ENCODE peak calls at places on chromosomes 13 and 19, in seven cellular contexts. One of them, this sample, is unnamed.

GRCh38 chr13:80529734-80530133 is 188.8 kb upstream of the SPRY2 start:
- DNase-seq in tibial artery: no peak
- DNase-seq in neuronal stem cell: no peak
- DNase-seq in upper lobe of right lung: no peak
- DNase-seq in cardiac muscle cell: no peak
- DNase-seq in CD8-positive, alpha-beta memory T cell: no peak
- DNase-seq in naive thymus-derived CD4-positive, alpha-beta T cell: no peak
- DNase-seq in this sample: no peak

GRCh38 chr19:3656073-3656746 is 29.6 kb upstream of the CACTIN start:
- DNase-seq in tibial artery: no peak
- DNase-seq in neuronal stem cell: no peak
- DNase-seq in upper lobe of right lung: no peak
- DNase-seq in cardiac muscle cell: peak; percentile 14
- DNase-seq in CD8-positive, alpha-beta memory T cell: no peak
- DNase-seq in naive thymus-derived CD4-positive, alpha-beta T cell: no peak
- DNase-seq in this sample: no peak

GRCh38 chr19:5074830-5075394 is 106.0 kb downstream of the KDM4B start:
- DNase-seq in tibial artery: no peak
- DNase-seq in neuronal stem cell: no peak
- DNase-seq in upper lobe of right lung: no peak
- DNase-seq in cardiac muscle cell: no peak
- DNase-seq in CD8-positive, alpha-beta memory T cell: no peak
- DNase-seq in naive thymus-derived CD4-positive, alpha-beta T cell: no peak
- DNase-seq in this sample: no peak

GRCh38 chr13:21895769-21896168 is 224.9 kb downstream of the FGF9 start:
- DNase-seq in tibial artery: no peak
- DNase-seq in neuronal stem cell: no peak
- DNase-seq in upper lobe of right lung: no peak
- DNase-seq in cardiac muscle cell: no peak
- DNase-seq in CD8-positive, alpha-beta memory T cell: no peak
- DNase-seq in naive thymus-derived CD4-positive, alpha-beta T cell: no peak
- DNase-seq in this sample: no peak

GRCh38 chr19:48685583-48685982 is 10.2 kb upstream of the FUT2 start:
- DNase-seq in tibial artery: no peak
- DNase-seq in neuronal stem cell: no peak
- DNase-seq in upper lobe of right lung: no peak
- DNase-seq in cardiac muscle cell: no peak
- DNase-seq in CD8-positive, alpha-beta memory T cell: no peak
- DNase-seq in naive thymus-derived CD4-positive, alpha-beta T cell: no peak
- DNase-seq in this sample: no peak

GRCh38 chr13:67134322-67135129 is 95.6 kb downstream of the PCDH9 start:
- DNase-seq in tibial artery: no peak
- DNase-seq in neuronal stem cell: no peak
- DNase-seq in upper lobe of right lung: no peak
- DNase-seq in cardiac muscle cell: peak; percentile 30
- DNase-seq in CD8-positive, alpha-beta memory T cell: no peak
- DNase-seq in naive thymus-derived CD4-positive, alpha-beta T cell: no peak
- DNase-seq in this sample: no peak

GRCh38 chr19:33628921-33629825 is 7.4 kb downstream of the CHST8 start:
- DNase-seq in tibial artery: no peak
- DNase-seq in neuronal stem cell: no peak
- DNase-seq in upper lobe of right lung: no peak
- DNase-seq in cardiac muscle cell: no peak
- DNase-seq in CD8-positive, alpha-beta memory T cell: no peak
- DNase-seq in naive thymus-derived CD4-positive, alpha-beta T cell: no peak
- DNase-seq in this sample: no peak

GRCh38 chr13:60013166-60013565 is 150.6 kb downstream of the DIAPH3 start:
- DNase-seq in tibial artery: no peak
- DNase-seq in neuronal stem cell: no peak
- DNase-seq in upper lobe of right lung: no peak
- DNase-seq in cardiac muscle cell: no peak
- DNase-seq in CD8-positive, alpha-beta memory T cell: no peak
- DNase-seq in naive thymus-derived CD4-positive, alpha-beta T cell: no peak
- DNase-seq in this sample: no peak

GRCh38 chr13:89857502-89857901 is 1490.0 kb upstream of the MIR17HG start:
- DNase-seq in tibial artery: no peak
- DNase-seq in neuronal stem cell: no peak
- DNase-seq in upper lobe of right lung: no peak
- DNase-seq in cardiac muscle cell: no peak
- DNase-seq in CD8-positive, alpha-beta memory T cell: no peak
- DNase-seq in naive thymus-derived CD4-positive, alpha-beta T cell: no peak
- DNase-seq in this sample: no peak
- H3K9me3 ChIP-seq in tibial artery: no peaks in the 10 kb centered on the region
- H3K9me3 ChIP-seq in neuronal stem cell: no peaks in the 10 kb centered on the region
- H3K9me3 ChIP-seq in upper lobe of right lung: no peaks in the 10 kb centered on the region
- H3K9me3 ChIP-seq in cardiac muscle cell: no peaks in the 10 kb centered on the region
- H3K9me3 ChIP-seq in CD8-positive, alpha-beta memory T cell: no peaks in the 10 kb centered on the region
- H3K9me3 ChIP-seq in naive thymus-derived CD4-positive, alpha-beta T cell: no peaks in the 10 kb centered on the region
- H3K9me3 ChIP-seq in this sample: no peaks in the 10 kb centered on the region

DNA sequence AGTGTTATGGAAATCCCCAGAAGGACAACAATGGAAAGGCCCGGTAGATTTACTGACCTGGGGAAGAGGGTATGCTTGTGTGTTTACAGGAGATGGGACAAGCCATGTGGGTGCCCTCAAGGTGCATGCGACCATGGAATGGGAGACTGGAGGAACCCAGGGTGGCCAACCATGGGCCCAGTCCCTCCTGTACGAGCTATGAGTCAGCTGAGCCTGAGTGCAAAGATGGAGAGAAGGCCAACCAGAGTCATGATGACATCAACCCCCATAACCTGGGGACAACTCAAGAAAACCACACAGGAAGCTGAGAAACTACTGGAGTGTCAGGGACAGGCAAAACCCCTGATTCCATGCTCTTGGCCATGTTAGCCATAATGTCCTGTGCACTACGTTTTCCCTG is 7.8 kb downstream of the ZNF350 start:
- DNase-seq in tibial artery: no peak
- DNase-seq in neuronal stem cell: no peak
- DNase-seq in upper lobe of right lung: no peak
- DNase-seq in cardiac muscle cell: no peak
- DNase-seq in CD8-positive, alpha-beta memory T cell: no peak
- DNase-seq in naive thymus-derived CD4-positive, alpha-beta T cell: no peak
- DNase-seq in this sample: no peak
- H3K9me3 ChIP-seq in tibial artery: peaks cover 77% of the 10 kb centered on the region
- H3K9me3 ChIP-seq in neuronal stem cell: peaks cover 9% of the 10 kb centered on the region
- H3K9me3 ChIP-seq in upper lobe of right lung: peaks cover 71% of the 10 kb centered on the region
- H3K9me3 ChIP-seq in cardiac muscle cell: no peaks in the 10 kb centered on the region
- H3K9me3 ChIP-seq in CD8-positive, alpha-beta memory T cell: peaks cover 74% of the 10 kb centered on the region
- H3K9me3 ChIP-seq in naive thymus-derived CD4-positive, alpha-beta T cell: peaks cover 98% of the 10 kb centered on the region
- H3K9me3 ChIP-seq in this sample: peaks cover 48% of the 10 kb centered on the region

DNA sequence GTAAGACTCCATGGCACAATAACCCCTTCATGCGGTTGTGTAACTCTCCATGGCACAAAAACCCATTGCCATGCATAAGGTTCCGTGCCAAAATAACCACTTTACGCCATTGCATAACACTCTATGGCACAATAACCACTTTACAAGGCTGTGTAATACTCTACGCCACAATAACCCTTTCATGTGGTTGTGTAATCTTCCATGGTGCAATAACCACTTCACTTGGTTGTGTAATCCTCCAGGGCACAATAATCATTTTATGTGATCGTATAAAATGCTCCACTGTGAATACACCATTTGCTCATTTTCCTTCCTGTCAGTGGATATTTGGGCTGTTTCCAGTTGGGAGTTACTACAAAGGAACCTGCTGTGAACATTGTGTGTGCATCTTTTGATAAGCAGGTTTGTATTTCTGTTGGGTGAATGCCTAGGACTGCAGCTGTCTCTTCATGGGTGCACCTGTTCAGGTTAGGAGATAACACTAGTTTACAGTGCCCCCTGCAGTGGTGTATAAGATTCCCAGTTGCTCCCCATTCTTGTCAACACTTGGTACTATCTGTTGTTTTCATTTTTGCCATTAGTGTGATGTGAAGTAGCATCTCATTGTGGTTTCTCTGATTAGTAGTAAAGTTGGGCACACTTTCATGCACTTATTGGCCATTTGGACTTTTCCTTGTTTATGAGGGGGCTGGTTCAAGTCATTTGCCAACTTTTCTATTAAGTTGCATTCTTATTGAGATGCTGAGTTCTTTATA is 21.1 kb upstream of the ZSCAN18 start:
- DNase-seq in tibial artery: no peak
- DNase-seq in neuronal stem cell: no peak
- DNase-seq in upper lobe of right lung: no peak
- DNase-seq in cardiac muscle cell: no peak
- DNase-seq in CD8-positive, alpha-beta memory T cell: no peak
- DNase-seq in naive thymus-derived CD4-positive, alpha-beta T cell: no peak
- DNase-seq in this sample: no peak
- H3K9me3 ChIP-seq in tibial artery: peaks cover 95% of the 10 kb centered on the region
- H3K9me3 ChIP-seq in neuronal stem cell: peaks cover 57% of the 10 kb centered on the region
- H3K9me3 ChIP-seq in upper lobe of right lung: peaks cover 67% of the 10 kb centered on the region
- H3K9me3 ChIP-seq in cardiac muscle cell: peaks cover 5% of the 10 kb centered on the region
- H3K9me3 ChIP-seq in CD8-positive, alpha-beta memory T cell: peaks cover 39% of the 10 kb centered on the region
- H3K9me3 ChIP-seq in naive thymus-derived CD4-positive, alpha-beta T cell: peaks cover 85% of the 10 kb centered on the region
- H3K9me3 ChIP-seq in this sample: peaks cover 64% of the 10 kb centered on the region

DNA sequence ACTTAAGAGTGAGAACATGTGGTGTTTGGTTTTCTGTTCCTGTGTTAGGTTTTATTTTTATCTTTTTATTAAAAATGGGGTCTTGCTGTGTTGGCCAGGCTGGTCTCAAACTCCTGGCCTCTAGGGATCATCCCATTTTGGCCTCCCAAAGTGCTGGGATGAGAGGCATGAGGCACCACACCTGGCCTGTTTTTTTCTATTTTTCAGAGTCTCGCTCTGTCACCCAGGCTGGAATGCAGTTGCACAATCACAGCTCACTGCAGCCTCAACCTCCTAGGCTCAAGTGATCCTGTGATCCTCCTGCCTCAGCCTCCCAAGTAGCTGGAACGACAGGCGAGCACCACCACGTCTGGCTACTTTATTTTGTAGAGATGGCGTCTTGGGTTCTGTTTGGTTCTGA is 7.6 kb downstream of the ZNF574 start:
- DNase-seq in tibial artery: no peak
- DNase-seq in neuronal stem cell: no peak
- DNase-seq in upper lobe of right lung: no peak
- DNase-seq in cardiac muscle cell: no peak
- DNase-seq in CD8-positive, alpha-beta memory T cell: no peak
- DNase-seq in naive thymus-derived CD4-positive, alpha-beta T cell: no peak
- DNase-seq in this sample: no peak
- H3K9me3 ChIP-seq in tibial artery: no peaks in the 10 kb centered on the region
- H3K9me3 ChIP-seq in neuronal stem cell: no peaks in the 10 kb centered on the region
- H3K9me3 ChIP-seq in upper lobe of right lung: no peaks in the 10 kb centered on the region
- H3K9me3 ChIP-seq in cardiac muscle cell: no peaks in the 10 kb centered on the region
- H3K9me3 ChIP-seq in CD8-positive, alpha-beta memory T cell: no peaks in the 10 kb centered on the region
- H3K9me3 ChIP-seq in naive thymus-derived CD4-positive, alpha-beta T cell: no peaks in the 10 kb centered on the region
- H3K9me3 ChIP-seq in this sample: no peaks in the 10 kb centered on the region

GRCh38 chr19:54729416-54730188 is 5.4 kb downstream of the KIR3DL3 start:
- DNase-seq in tibial artery: no peak
- DNase-seq in neuronal stem cell: no peak
- DNase-seq in upper lobe of right lung: no peak
- DNase-seq in cardiac muscle cell: no peak
- DNase-seq in CD8-positive, alpha-beta memory T cell: no peak
- DNase-seq in naive thymus-derived CD4-positive, alpha-beta T cell: no peak
- DNase-seq in this sample: no peak
- H3K9me3 ChIP-seq in tibial artery: no peaks in the 10 kb centered on the region
- H3K9me3 ChIP-seq in neuronal stem cell: peaks cover 44% of the 10 kb centered on the region
- H3K9me3 ChIP-seq in upper lobe of right lung: no peaks in the 10 kb centered on the region
- H3K9me3 ChIP-seq in cardiac muscle cell: no peaks in the 10 kb centered on the region
- H3K9me3 ChIP-seq in CD8-positive, alpha-beta memory T cell: no peaks in the 10 kb centered on the region
- H3K9me3 ChIP-seq in naive thymus-derived CD4-positive, alpha-beta T cell: no peaks in the 10 kb centered on the region
- H3K9me3 ChIP-seq in this sample: peaks cover 49% of the 10 kb centered on the region